ENCODE peak calls at places on chromosomes 12 and 14, in five cellular contexts. N is ovary, W is tibial artery, T is tibial nerve, V is lower lobe of right lung. Z is an unnamed sample.

GRCh38 chr12:42326466-42327226 is 679 bp downstream of the PPHLN1 start:
- DNase-seq in V (no peak), N (no peak), T (no peak), W (no peak), Z (no peak)

GRCh38 chr12:15599266-15600037 is 189.7 kb downstream of the EPS8 start:
- DNase-seq in T (peak; percentile 36), W (no peak), V (no peak), N (no peak), Z (no peak)

GRCh38 chr14:34858765-34859164 is 16.4 kb downstream of the BAZ1A start:
- DNase-seq in N (no peak), W (no peak), T (no peak), V (no peak), Z (no peak)

GRCh38 chr12:116172224-116172849 is 105.2 kb downstream of the MED13L start:
- DNase-seq in V (no peak), W (no peak), T (no peak), N (no peak), Z (no peak)

GRCh38 chr14:106378191-106378590 is 851.8 kb downstream of the TMEM121 start:
- DNase-seq in W (no peak), N (no peak), T (no peak), V (no peak), Z (no peak)

GRCh38 chr14:24179961-24180726 is 8.3 kb downstream of the REC8 start:
- DNase-seq in N (no peak), V (no peak), W (no peak), T (no peak), Z (peak; percentile 34)

GRCh38 chr12:116150001-116150400 is 127.5 kb downstream of the MED13L start:
- DNase-seq in V (no peak), W (no peak), N (no peak), T (no peak), Z (no peak)

GRCh38 chr14:38257500-38257899 is 1.6 kb upstream of the CLEC14A start:
- DNase-seq in T (no peak), W (no peak), N (no peak), V (no peak), Z (no peak)

GRCh38 chr12:114069507-114069906 is 103.4 kb upstream of the RBM19 start:
- DNase-seq in N (no peak), T (no peak), W (no peak), V (no peak), Z (no peak)

GRCh38 chr12:64278421-64278820 is 56.3 kb upstream of the KICS2 start:
- DNase-seq in W (no peak), N (no peak), T (no peak), V (no peak), Z (no peak)

GRCh38 chr12:3820122-3820521 is 53.1 kb downstream of the PARP11 start:
- DNase-seq in W (no peak), V (no peak), N (no peak), T (no peak), Z (no peak)

GRCh38 chr14:77113644-77114043 is 15.6 kb downstream of the CIPC start:
- DNase-seq in T (no peak), V (no peak), W (no peak), N (no peak), Z (no peak)

GRCh38 chr14:24271134-24271833 is at the start of gene RABGGTA:
- DNase-seq in V (peak; percentile 94), T (peak; percentile 75), W (peak; percentile 91), N (peak; percentile 92), Z (peak; percentile 86)

GRCh38 chr14:49880267-49881064 is 12.4 kb upstream of the ARF6 start:
- DNase-seq in N (no peak), T (no peak), W (no peak), V (no peak), Z (no peak)

GRCh38 chr12:11877869-11878780 is 192.6 kb upstream of the BCL2L14 start:
- DNase-seq in N (no peak), V (no peak), T (no peak), W (peak; percentile 81), Z (peak; percentile 68)

GRCh38 chr14:90730367-90730766 is 85.9 kb downstream of the TTC7B start:
- DNase-seq in W (no peak), T (no peak), V (no peak), N (no peak), Z (no peak)

GRCh38 chr12:41605528-41606295 is 417.6 kb downstream of the PDZRN4 start:
- DNase-seq in T (no peak), V (no peak), W (no peak), N (no peak), Z (no peak)

GRCh38 chr14:61860294-61860918 is 98.2 kb downstream of the SNAPC1 start:
- DNase-seq in N (no peak), V (no peak), W (no peak), T (peak; percentile 47), Z (no peak)

GRCh38 chr12:90970471-90970870 is 15.5 kb upstream of the CCER1 start:
- DNase-seq in T (no peak), N (no peak), W (no peak), V (no peak), Z (no peak)

GRCh38 chr12:107492393-107493134 is 193.0 kb upstream of the PWP1 start:
- DNase-seq in V (no peak), W (no peak), N (no peak), T (no peak), Z (no peak)

GRCh38 chr14:65237956-65238355 is 135.6 kb upstream of the MAX start:
- DNase-seq in W (peak; percentile 17), T (no peak), N (no peak), V (no peak), Z (no peak)

GRCh38 chr12:57825451-57825850 is 6.9 kb upstream of the AVIL start:
- DNase-seq in N (no peak), W (no peak), T (no peak), V (peak; percentile 14), Z (no peak)

GRCh38 chr14:104093366-104094055 is 8.0 kb downstream of the ASPG start:
- DNase-seq in N (no peak), T (no peak), W (no peak), V (peak; percentile 55), Z (no peak)

GRCh38 chr12:71440393-71441349 is 1.1 kb downstream of the LGR5 start:
- DNase-seq in T (no peak), V (no peak), W (no peak), N (no peak), Z (peak; percentile 30)

DNA sequence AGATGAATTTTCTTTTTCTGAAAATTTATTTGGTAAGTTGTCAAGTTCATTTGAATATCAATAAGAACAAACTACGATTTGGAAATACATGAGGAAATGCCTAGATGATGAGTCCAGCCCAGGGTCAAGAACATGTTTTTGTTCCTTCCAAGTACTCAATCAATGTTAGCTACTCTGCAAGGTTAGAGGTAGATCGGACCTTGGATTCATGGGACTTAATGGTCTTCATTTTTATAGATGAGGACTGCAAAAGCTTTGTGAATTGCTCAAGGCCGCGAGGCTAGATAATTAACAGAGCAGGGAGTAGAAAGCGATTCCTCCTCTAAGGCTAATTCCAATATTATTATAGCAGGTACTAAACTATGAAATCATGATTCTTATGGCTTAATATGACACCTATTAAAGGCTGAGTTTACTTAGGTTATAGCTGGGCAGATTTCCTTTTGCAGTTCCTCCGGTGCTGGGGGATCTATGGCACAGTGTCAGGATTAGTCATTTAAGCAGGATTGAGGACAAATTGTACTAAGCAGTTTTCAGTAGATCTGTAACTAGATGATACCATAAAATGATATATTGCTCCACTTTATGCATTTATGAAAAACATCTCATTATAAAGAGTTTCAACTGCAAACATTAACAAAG is 19.8 kb downstream of the NR1H4 start:
- DNase-seq in T (no peak), V (no peak), W (no peak), N (no peak), Z (no peak)
- H3K27ac ChIP-seq in T (no peak overlapping the region), V (no peak overlapping the region), W (no peak overlapping the region), N (no peak overlapping the region), Z (no peak overlapping the region)

DNA sequence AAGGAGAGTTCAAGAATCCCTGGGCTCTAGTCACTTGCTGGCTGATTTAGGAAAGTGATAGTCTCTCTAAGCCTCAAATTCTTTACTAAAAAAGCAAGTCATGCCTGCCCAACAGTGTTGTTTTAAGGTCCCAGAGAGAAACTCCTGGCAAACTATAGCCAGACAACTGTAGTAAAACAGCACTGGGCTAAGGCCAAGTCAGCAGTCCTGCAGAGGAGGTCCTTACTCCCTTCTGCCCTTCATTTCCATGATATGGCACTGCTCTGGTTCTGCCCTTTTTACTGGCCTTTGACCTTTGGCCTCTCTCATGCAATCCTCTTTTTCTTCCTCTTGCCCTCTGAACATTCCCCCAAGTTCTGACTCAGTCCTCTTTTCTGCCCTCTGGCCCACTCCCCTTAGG is 74.9 kb downstream of the VWF start:
- DNase-seq in N (no peak), W (peak; percentile 77), T (no peak), V (no peak), Z (no peak)
- TF ChIP-seq CTCF in N (no peak), W (no peak), T (no peak), V (no peak), Z (no peak)

DNA sequence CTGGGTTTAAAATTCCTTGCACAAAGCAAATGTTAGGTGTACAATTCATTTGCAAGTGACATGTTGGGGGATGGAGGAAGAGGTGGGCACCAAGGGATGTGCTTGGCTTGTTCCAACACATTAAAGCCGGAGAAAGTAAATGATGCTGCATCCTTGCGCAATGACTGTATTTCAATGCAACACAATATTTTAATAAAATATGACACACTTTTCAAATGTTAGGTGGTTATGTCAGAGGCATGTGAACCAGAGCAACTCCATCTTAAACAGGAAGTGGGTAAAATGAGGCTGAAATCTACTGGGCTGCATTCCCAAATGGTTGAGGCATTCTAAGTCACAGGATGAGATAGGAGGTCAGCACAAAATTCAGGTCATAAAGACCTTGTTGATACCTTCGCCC is 53.6 kb upstream of the ARHGAP5 start:
- DNase-seq in T (no peak), N (no peak), W (no peak), V (no peak), Z (no peak)
- H3K27ac ChIP-seq in T (no peak overlapping the region), N (no peak overlapping the region), W (no peak overlapping the region), V (no peak overlapping the region), Z (no peak overlapping the region)

DNA sequence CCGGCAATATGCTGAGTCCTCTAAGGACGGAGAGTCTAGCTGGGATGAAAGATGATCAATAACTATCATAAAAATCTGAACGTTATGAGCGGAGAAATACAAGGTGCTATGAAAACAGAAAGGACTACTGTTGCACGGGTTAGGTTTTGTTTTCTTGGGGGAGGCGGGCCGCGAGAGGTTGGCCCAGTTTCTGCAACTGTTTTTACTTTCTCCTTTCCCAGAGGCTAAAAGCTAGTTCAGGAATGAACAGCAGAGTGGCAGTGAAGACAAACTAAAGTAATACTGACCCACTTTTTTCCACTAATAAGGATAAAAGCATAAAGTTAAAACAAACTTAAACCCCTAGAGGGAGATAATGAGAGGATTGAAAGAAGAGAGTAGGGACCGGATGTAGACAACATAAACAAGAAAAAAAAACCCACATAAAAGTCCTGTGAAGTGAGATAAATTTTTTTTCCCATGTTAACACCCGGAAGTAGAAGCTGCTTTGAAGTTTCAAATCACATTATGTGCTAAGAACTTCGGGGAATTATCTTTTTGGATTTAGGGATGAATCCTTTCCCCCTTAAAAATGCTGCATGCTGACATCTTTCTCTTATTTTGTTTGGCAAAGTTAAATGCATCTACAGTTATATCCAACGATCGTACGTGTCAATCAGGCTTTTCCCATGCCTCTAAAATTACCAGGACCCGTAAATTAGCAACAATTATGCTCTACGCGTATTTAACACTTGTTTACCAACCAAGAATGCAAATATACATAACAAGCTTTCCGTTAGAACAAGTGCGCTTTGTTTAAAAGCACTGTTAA is 1.0 kb upstream of the CDK17 start:
- DNase-seq in N (peak; percentile 45), V (no peak), W (no peak), T (no peak), Z (no peak)
- TF ChIP-seq CTCF in N (peak; percentile 59), V (peak; percentile 35), W (no peak), T (peak; percentile 33), Z (no peak)

GRCh38 chr14:56810341-56810740 is at the start of gene OTX2:
- DNase-seq in N (no peak), W (no peak), V (no peak), T (no peak), Z (no peak)
- H3K27ac ChIP-seq in N (no peak within 1 kb of the TSS), W (no peak within 1 kb of the TSS), V (no peak within 1 kb of the TSS), T (no peak within 1 kb of the TSS), Z (no peak within 1 kb of the TSS)

Z was measured in dorsolateral prefrontal cortex.